ENCODE peak calls at places on chromosomes 7 and 10, in five cellular contexts. G is NCI-H2029; T is activated naive CD8-positive, alpha-beta T cell treated with anti-CD3 and anti-CD28 coated beads, Interleukin-2, amount 50 U/mL, for 24 hours; Y is iPS-NIHi11; B is HEK293T. A is an unnamed sample.

GRCh38 chr10:92822964-92823363 is 25.4 kb upstream of the EXOC6 start:
- DNase-seq in Y (no peak), B (peak), G (no peak), T (no peak), A (no peak)

GRCh38 chr10:107865691-107866090 is 701.2 kb upstream of the SORCS1 start:
- DNase-seq in T (no peak), G (no peak), Y (no peak), B (no peak), A (no peak)

GRCh38 chr10:70500812-70501301 is 22.3 kb downstream of the PALD1 start:
- DNase-seq in T (no peak), G (no peak), Y (no peak), B (no peak), A (no peak)

GRCh38 chr10:75612904-75613684 is 181.7 kb downstream of the LRMDA start:
- DNase-seq in G (no peak), Y (no peak), T (no peak), B (no peak), A (no peak)

GRCh38 chr10:71939861-71940474 is 24.2 kb upstream of the CHST3 start:
- DNase-seq in T (no peak), Y (no peak), B (no peak), G (no peak), A (no peak)

GRCh38 chr10:35063837-35064454 is 26.2 kb downstream of the CUL2 start:
- DNase-seq in T (no peak), Y (no peak), G (no peak), B (no peak), A (no peak)

GRCh38 chr10:124534231-124534798 is 72.7 kb downstream of the LHPP start:
- DNase-seq in B (peak), T (peak), Y (peak), G (no peak), A (no peak)

GRCh38 chr7:4745971-4746919 is 29.2 kb upstream of the AP5Z1 start:
- DNase-seq in T (no peak), Y (no peak), G (peak), B (no peak), A (no peak)

GRCh38 chr10:44932338-44933116 is 21.4 kb downstream of the TMEM72 start:
- DNase-seq in B (peak), G (peak), T (peak), Y (peak), A (no peak)

GRCh38 chr10:49611815-49612512 is 1.9 kb downstream of the SLC18A3 start:
- DNase-seq in T (no peak), Y (no peak), G (no peak), B (no peak), A (no peak)

GRCh38 chr7:1939434-1940401 is 269.6 kb downstream of the ELFN1 start:
- DNase-seq in T (peak), G (no peak), Y (no peak), B (no peak), A (no peak)

GRCh38 chr7:155945670-155946325 is 133.5 kb upstream of the SHH start:
- DNase-seq in B (no peak), G (no peak), T (no peak), Y (no peak), A (no peak)

GRCh38 chr10:103276251-103276936 is 544 bp upstream of the INA start:
- DNase-seq in T (no peak), B (no peak), Y (no peak), G (no peak), A (no peak)

GRCh38 chr7:23685770-23686169 is 5.8 kb downstream of the FAM221A start:
- DNase-seq in T (no peak), B (no peak), G (no peak), Y (no peak), A (no peak)

GRCh38 chr7:135168489-135169140 is 1.9 kb downstream of the CYREN start:
- DNase-seq in Y (no peak), B (no peak), G (no peak), T (no peak), A (no peak)

GRCh38 chr7:43372656-43373355 is 210.1 kb upstream of the STK17A start:
- DNase-seq in Y (no peak), T (no peak), B (no peak), G (no peak), A (no peak)

GRCh38 chr10:3111626-3112220 is 44.4 kb downstream of the PFKP start:
- DNase-seq in G (no peak), Y (no peak), B (no peak), T (no peak), A (no peak)

GRCh38 chr7:33761440-33762080 is 143.8 kb upstream of the BMPER start:
- DNase-seq in B (no peak), G (no peak), Y (no peak), T (no peak), A (no peak)

GRCh38 chr7:25031432-25031831 is 51.5 kb upstream of the OSBPL3 start:
- DNase-seq in G (no peak), Y (no peak), T (no peak), B (no peak), A (no peak)

GRCh38 chr10:61642692-61643091 is 20.0 kb upstream of the CABCOCO1 start:
- DNase-seq in G (no peak), Y (no peak), T (no peak), B (no peak), A (no peak)

GRCh38 chr10:90424730-90425129 is 433.1 kb downstream of the HTR7 start:
- DNase-seq in Y (no peak), T (no peak), G (no peak), B (no peak), A (no peak)

GRCh38 chr7:37065779-37066271 is 341.5 kb upstream of the AOAH start:
- DNase-seq in Y (no peak), G (no peak), B (no peak), T (peak), A (no peak)

GRCh38 chr10:102186128-102186527 is 33.9 kb downstream of the NOLC1 start:
- DNase-seq in G (no peak), B (no peak), Y (no peak), T (no peak), A (no peak)

GRCh38 chr10:44180321-44181154 is 204.4 kb downstream of the CXCL12 start:
- DNase-seq in T (no peak), G (no peak), Y (no peak), B (no peak), A (no peak)

GRCh38 chr7:139696547-139696946 is 81.3 kb downstream of the HIPK2 start:
- DNase-seq in Y (no peak), B (no peak), T (no peak), G (no peak), A (no peak)

GRCh38 chr7:5557920-5558401 is 134.3 kb upstream of the TNRC18 start:
- DNase-seq in B (no peak), G (no peak), T (peak), Y (no peak), A (no peak)

GRCh38 chr7:441713-442421 is 77.8 kb downstream of the PDGFA start:
- DNase-seq in Y (no peak), G (no peak), B (no peak), T (no peak), A (no peak)

GRCh38 chr7:1062296-1063294 is 18.2 kb downstream of the GPR146 start:
- DNase-seq in Y (no peak), T (no peak), B (no peak), G (no peak), A (no peak)

GRCh38 chr10:121774813-121775212 is 153.0 kb downstream of the ATE1 start:
- DNase-seq in B (no peak), Y (no peak), G (no peak), T (no peak), A (no peak)

GRCh38 chr7:81845628-81846259 is 75.9 kb upstream of the HGF start:
- DNase-seq in T (no peak), G (no peak), Y (no peak), B (peak), A (peak)

GRCh38 chr7:82578430-82578829 is 134.9 kb upstream of the CACNA2D1 start:
- DNase-seq in G (peak), B (no peak), Y (no peak), T (no peak), A (no peak)

GRCh38 chr7:41501016-41501415 is 201.9 kb downstream of the INHBA start:
- DNase-seq in G (no peak), T (no peak), Y (no peak), B (no peak), A (no peak)

GRCh38 chr10:47145290-47145934 is 154.6 kb upstream of the GDF10 start:
- DNase-seq in G (no peak), Y (no peak), B (no peak), T (peak), A (no peak)

GRCh38 chr7:74355091-74355490 is 65.9 kb downstream of the CLIP2 start:
- DNase-seq in T (no peak), Y (peak), G (peak), B (no peak), A (peak)

GRCh38 chr10:93313798-93314197 is 168.3 kb downstream of the MYOF start:
- DNase-seq in Y (no peak), T (no peak), G (no peak), B (no peak), A (no peak)

GRCh38 chr10:98030991-98031431 is 590 bp upstream of the CRTAC1 start:
- DNase-seq in B (peak), T (no peak), G (no peak), Y (peak), A (no peak)

GRCh38 chr7:110693348-110693747 is 397.6 kb upstream of the LRRN3 start:
- DNase-seq in B (no peak), Y (no peak), T (no peak), G (no peak), A (peak)

GRCh38 chr7:143130541-143130940 is 1.3 kb upstream of the PIP start:
- DNase-seq in B (no peak), G (no peak), Y (no peak), T (no peak), A (no peak)

A was measured in DMS79.